ENCODE peak calls at places on chromosomes 5 and 9, in four cellular contexts. L is NCI-H69, Y is frontal cortex, C is dermis blood vessel endothelial cell. Q is an unnamed sample.

GRCh38 chr5:27020965-27021364 is 17.4 kb downstream of the CDH9 start:
- DNase-seq in L (peak), Y (no peak), C (no peak), Q (peak)

GRCh38 chr5:64532657-64533056 is 26.8 kb downstream of the RGS7BP start:
- DNase-seq in L (peak), Y (no peak), C (no peak), Q (no peak)

GRCh38 chr5:145796318-145796717 is 38.8 kb downstream of the PRELID2 start:
- DNase-seq in L (no peak), Y (no peak), C (no peak), Q (no peak)

GRCh38 chr9:81633952-81634421 is 55.4 kb downstream of the TLE1 start:
- DNase-seq in L (peak), Y (no peak), C (no peak), Q (no peak)

GRCh38 chr9:17031546-17031945 is 103.3 kb upstream of the CNTLN start:
- DNase-seq in L (no peak), Y (no peak), C (no peak), Q (peak)

GRCh38 chr5:159444441-159445082 is 114.3 kb upstream of the IL12B start:
- DNase-seq in L (peak), Y (peak), C (peak), Q (peak)

GRCh38 chr5:157350939-157351338 is 85.0 kb downstream of the CYFIP2 start:
- DNase-seq in L (no peak), Y (no peak), C (peak), Q (no peak)

GRCh38 chr9:77770340-77770739 is 122.2 kb upstream of the GNA14 start:
- DNase-seq in L (no peak), Y (no peak), C (peak), Q (no peak)

GRCh38 chr9:23672121-23672520 is 153.9 kb downstream of the ELAVL2 start:
- DNase-seq in L (no peak), Y (no peak), C (no peak), Q (no peak)

GRCh38 chr5:172399826-172400225 is 54.5 kb downstream of the SH3PXD2B start:
- DNase-seq in L (no peak), Y (no peak), C (no peak), Q (no peak)

GRCh38 chr9:5113523-5113922 is 71.9 kb downstream of the INSL6 start:
- DNase-seq in L (no peak), Y (no peak), C (no peak), Q (no peak)

GRCh38 chr5:43063731-43064171 is 23.6 kb upstream of the ANXA2R start:
- DNase-seq in L (no peak), Y (no peak), C (peak), Q (peak)